ENCODE peak calls at places on chromosomes 13 and 19, in ten cellular contexts. D, L, M, O, P, Q, F, X, R and H are unnamed samples.

GRCh38 chr13:62702502-62702901 is 1286.9 kb upstream of the PCDH20 start:
- DNase-seq in D (no peak), L (no peak), M (no peak), O (no peak), P (no peak), Q (no peak), F (no peak), X (no peak), R (no peak), H (no peak)

GRCh38 chr13:76036176-76036575 is 400.0 kb downstream of the LMO7 start:
- DNase-seq in D (no peak), L (no peak), M (no peak), O (peak), P (no peak), Q (no peak), F (no peak), X (no peak), R (no peak), H (no peak)

GRCh38 chr13:102309110-102309509 is 92.7 kb downstream of the FGF14 start:
- DNase-seq in D (no peak), L (no peak), M (no peak), O (no peak), P (no peak), Q (no peak), F (no peak), X (no peak), R (no peak), H (peak)

GRCh38 chr19:55493052-55493649 is 4.9 kb downstream of the SSC5D start:
- DNase-seq in D (peak), L (no peak), M (no peak), O (peak), P (no peak), Q (no peak), F (no peak), X (peak), R (peak), H (no peak)

GRCh38 chr19:1422360-1422759 is 15.0 kb downstream of the DAZAP1 start:
- DNase-seq in D (no peak), L (no peak), M (no peak), O (no peak), P (no peak), Q (no peak), F (no peak), X (no peak), R (no peak), H (no peak)

GRCh38 chr19:39890755-39891551 is 43.5 kb downstream of the FCGBP start:
- DNase-seq in D (no peak), L (no peak), M (no peak), O (no peak), P (peak), Q (no peak), F (no peak), X (no peak), R (no peak), H (peak)

GRCh38 chr13:95100525-95101121 is 200.6 kb downstream of the ABCC4 start:
- DNase-seq in D (no peak), L (peak), M (no peak), O (peak), P (no peak), Q (no peak), F (no peak), X (no peak), R (no peak), H (no peak)

GRCh38 chr13:50124536-50125305 is 109.5 kb downstream of the KCNRG start:
- DNase-seq in D (peak), L (peak), M (peak), O (peak), P (peak), Q (peak), F (no peak), X (peak), R (peak), H (peak)

GRCh38 chr13:42883142-42883541 is 101.8 kb downstream of the FAM216B start:
- DNase-seq in D (no peak), L (no peak), M (no peak), O (no peak), P (no peak), Q (no peak), F (no peak), X (no peak), R (no peak), H (no peak)

GRCh38 chr19:5877427-5877826 is 7.1 kb upstream of the FUT5 start:
- DNase-seq in D (no peak), L (no peak), M (no peak), O (no peak), P (no peak), Q (no peak), F (no peak), X (no peak), R (no peak), H (no peak)

GRCh38 chr19:5881543-5882299 is 11.4 kb upstream of the FUT5 start:
- DNase-seq in D (no peak), L (no peak), M (no peak), O (no peak), P (peak), Q (no peak), F (no peak), X (no peak), R (no peak), H (no peak)

GRCh38 chr19:5880604-5881078 is 10.3 kb upstream of the FUT5 start:
- DNase-seq in D (peak), L (no peak), M (peak), O (peak), P (peak), Q (no peak), F (peak), X (peak), R (no peak), H (peak)

GRCh38 chr19:5880196-5880595 is 9.9 kb upstream of the FUT5 start:
- DNase-seq in D (no peak), L (no peak), M (no peak), O (no peak), P (no peak), Q (no peak), F (no peak), X (no peak), R (no peak), H (no peak)

DNA sequence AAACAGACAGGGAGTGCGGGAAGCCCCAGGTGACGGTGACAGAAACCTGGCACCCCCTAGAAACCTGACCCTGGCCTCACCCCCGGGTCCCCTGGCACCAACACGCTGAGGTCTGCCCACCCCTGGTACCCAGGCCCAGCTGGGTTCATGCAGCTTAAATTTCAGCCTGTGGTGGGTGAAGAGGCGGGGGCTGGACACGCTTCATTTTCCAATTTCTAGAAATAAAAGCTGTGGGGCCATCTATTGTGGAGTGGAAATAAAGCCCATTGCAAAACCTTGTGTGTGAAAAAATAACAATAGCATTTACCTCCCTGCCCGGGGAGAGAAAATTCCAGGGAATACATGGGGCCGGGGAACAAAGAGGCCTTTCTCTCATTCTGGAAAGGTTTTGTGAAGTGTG is 7.5 kb upstream of the FUT5 start:
- DNase-seq in D (no peak), L (no peak), M (no peak), O (no peak), P (no peak), Q (no peak), F (no peak), X (no peak), R (no peak), H (no peak)
- H3K27ac ChIP-seq in D (no peak), L (no peak), M (no peak), O (no peak), P (no peak), Q (no peak), F (peak), X (peak), R (no peak), H (no peak)

GRCh38 chr19:38851622-38852230 is 1.9 kb upstream of the HNRNPL start:
- DNase-seq in D (peak), L (peak), M (peak), O (peak), P (peak), Q (peak), F (peak), X (peak), R (peak), H (peak)
- TF ChIP-seq POLR2A in D (peak), L (peak), M (peak), O (no peak), P (peak), Q (peak), F (peak), X (peak), R (peak), H (no peak)

DNA sequence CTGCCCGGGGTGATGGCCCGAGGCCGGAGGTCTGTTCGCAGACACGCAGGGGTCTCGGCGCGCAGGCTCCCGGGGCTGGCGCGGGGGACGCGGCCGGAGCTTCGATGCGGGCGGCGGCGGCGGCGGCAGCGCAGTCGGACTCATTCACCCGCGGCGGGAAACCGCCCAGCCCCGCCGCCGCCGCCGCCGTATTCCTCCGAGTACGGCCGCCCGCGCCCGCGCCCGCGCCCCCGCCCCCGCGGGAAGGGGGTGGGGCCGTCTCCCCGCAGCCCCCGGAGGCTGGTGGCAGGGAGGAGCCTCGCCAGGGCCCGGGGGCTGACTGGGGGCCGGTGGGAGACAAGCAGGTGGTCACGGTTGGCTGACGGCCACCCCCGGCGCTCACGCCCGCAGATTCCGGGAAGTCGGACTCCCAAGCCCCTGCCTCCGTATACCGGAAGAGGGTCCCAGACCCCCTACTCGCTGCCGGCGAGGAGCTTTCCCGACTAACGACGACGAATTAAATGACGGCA is at the start of gene C2CD4C:
- DNase-seq in D (no peak), L (no peak), M (no peak), O (no peak), P (peak), Q (no peak), F (no peak), X (no peak), R (no peak), H (peak)
- H3K4me3 ChIP-seq in D (peak), L (peak), M (peak), O (peak), P (peak), Q (peak), F (peak), X (peak), R (peak), H (peak)

GRCh38 chr19:30224689-30225606 is 147.2 kb upstream of the ZNF536 start:
- DNase-seq in D (peak), L (peak), M (no peak), O (no peak), P (peak), Q (no peak), F (no peak), X (no peak), R (no peak), H (peak)

GRCh38 chr19:30227071-30227621 is 145.0 kb upstream of the ZNF536 start:
- DNase-seq in D (peak), L (peak), M (no peak), O (no peak), P (no peak), Q (no peak), F (no peak), X (no peak), R (no peak), H (peak)

GRCh38 chr19:30225615-30226463 is 146.3 kb upstream of the ZNF536 start:
- DNase-seq in D (peak), L (peak), M (no peak), O (no peak), P (peak), Q (no peak), F (no peak), X (no peak), R (no peak), H (peak)

GRCh38 chr19:30227661-30228112 is 144.5 kb upstream of the ZNF536 start:
- DNase-seq in D (peak), L (peak), M (peak), O (peak), P (peak), Q (peak), F (no peak), X (peak), R (peak), H (peak)

GRCh38 chr19:30226464-30227070 is 145.6 kb upstream of the ZNF536 start:
- DNase-seq in D (no peak), L (peak), M (peak), O (no peak), P (peak), Q (no peak), F (no peak), X (no peak), R (no peak), H (peak)
- H3K27ac ChIP-seq in D (peak), L (no peak), M (peak), O (no peak), P (no peak), Q (peak), F (no peak), X (peak), R (no peak), H (no peak)

GRCh38 chr19:17405250-17406038 is at the start of gene BST2:
- DNase-seq in D (peak), L (no peak), M (peak), O (peak), P (peak), Q (peak), F (peak), X (peak), R (peak), H (peak)
- TF ChIP-seq POLR2A in D (no peak), L (no peak), M (peak), O (no peak), P (no peak), Q (peak), F (no peak), X (peak), R (peak), H (peak)

GRCh38 chr13:27918918-27919255 is 913 bp upstream of the PDX1 start:
- DNase-seq in D (no peak), L (no peak), M (no peak), O (no peak), P (no peak), Q (no peak), F (no peak), X (no peak), R (no peak), H (no peak)
- H3K4me3 ChIP-seq in D (no peak), L (no peak), M (no peak), O (no peak), P (no peak), Q (no peak), F (no peak), X (no peak), R (no peak), H (no peak)

DNA sequence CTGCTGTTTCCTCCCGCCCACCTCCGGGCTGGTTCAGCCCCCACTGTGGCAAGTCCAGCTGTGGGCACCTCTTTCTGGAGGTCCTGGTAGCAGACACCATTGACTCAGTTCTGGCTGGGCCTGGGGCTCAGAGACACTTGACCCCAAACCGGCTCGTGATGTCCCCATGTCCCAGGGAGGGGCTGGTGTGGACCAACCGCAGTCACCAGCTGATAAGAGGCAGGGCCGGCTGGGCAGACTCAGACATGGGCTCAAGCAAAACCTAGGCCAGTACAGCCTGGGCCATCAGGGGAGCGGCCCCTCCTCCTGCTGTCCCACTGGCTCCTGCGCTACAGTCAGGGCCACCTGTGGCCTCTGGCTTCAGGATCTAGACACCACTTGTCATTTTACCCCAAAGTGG is 19.8 kb upstream of the TMEM160 start:
- DNase-seq in D (no peak), L (no peak), M (no peak), O (no peak), P (no peak), Q (no peak), F (no peak), X (no peak), R (no peak), H (no peak)
- H3K27ac ChIP-seq in D (no peak), L (no peak), M (no peak), O (no peak), P (no peak), Q (peak), F (no peak), X (no peak), R (no peak), H (no peak)

DNA sequence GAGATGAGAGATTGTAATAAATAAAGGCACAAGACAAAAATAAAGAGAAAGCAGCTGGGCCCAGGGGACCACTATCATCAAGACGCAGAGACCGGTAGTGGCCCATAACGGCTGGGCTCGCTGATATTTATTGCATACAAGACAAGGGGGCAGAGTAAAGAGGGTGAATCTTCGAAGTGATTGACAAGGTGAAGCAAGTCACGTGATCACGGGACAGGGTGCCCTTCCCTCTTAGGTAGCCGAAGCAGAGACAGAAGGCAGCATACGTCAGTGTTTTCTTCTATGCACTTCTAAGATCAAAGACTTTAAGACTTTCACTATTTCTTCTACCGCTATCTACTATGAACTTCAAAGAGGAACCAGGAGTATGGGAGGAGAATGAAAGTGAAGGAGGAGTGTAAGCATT is 4.6 kb upstream of the PRKCG start:
- DNase-seq in D (no peak), L (no peak), M (no peak), O (no peak), P (no peak), Q (no peak), F (no peak), X (no peak), R (no peak), H (no peak)
- TF ChIP-seq POLR2A in D (no peak), L (no peak), M (no peak), O (peak), P (no peak), Q (no peak), F (no peak), X (no peak), R (no peak), H (no peak)

DNA sequence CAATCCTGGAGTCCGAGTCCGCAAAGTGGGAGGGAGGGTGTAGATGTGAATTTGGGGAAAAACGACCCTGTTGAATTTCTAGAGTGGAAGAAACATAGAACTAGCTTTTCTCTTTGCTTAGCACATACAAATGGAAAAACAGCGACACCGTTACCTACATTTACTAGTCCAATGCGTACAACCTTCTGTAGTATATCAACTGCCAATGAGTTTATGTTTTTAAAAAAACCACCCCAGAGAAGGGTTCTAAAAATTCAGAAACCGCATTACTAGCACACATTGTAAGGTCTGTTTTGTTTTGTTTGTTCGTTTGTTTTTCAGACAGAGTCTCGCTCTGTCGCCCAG is 332 bp upstream of the SUPT20H start:
- DNase-seq in D (no peak), L (no peak), M (no peak), O (no peak), P (no peak), Q (no peak), F (no peak), X (no peak), R (no peak), H (no peak)
- H3K4me3 ChIP-seq in D (peak), L (peak), M (peak), O (peak), P (peak), Q (peak), F (peak), X (peak), R (peak), H (peak)

GRCh38 chr13:90627813-90628212 is 719.7 kb upstream of the MIR17HG start:
- DNase-seq in D (no peak), L (no peak), M (no peak), O (no peak), P (no peak), Q (no peak), F (no peak), X (no peak), R (no peak), H (no peak)
- H3K27ac ChIP-seq in D (no peak), L (no peak), M (no peak), O (no peak), P (no peak), Q (no peak), F (no peak), X (no peak), R (no peak), H (no peak)